ENCODE peak calls at places on chromosomes 12 and 14, in eight cellular contexts. J is A549; G is ovary; C is neural progenitor cell; T is mesendoderm; R is brain microvascular endothelial cell; L is Peyer's patch; D is naive thymus-derived CD4-positive, alpha-beta T cell. X is an unnamed sample.
A peak's percentile ranks its signal among the peaks of the same experiment; 100 is the strongest.

GRCh38 chr12:107319536-107320030 is 226.2 kb upstream of the CRY1 start:
- DNase-seq in T (no peak), R (no peak), J (no peak), G (no peak), D (peak; percentile 50), C (peak; percentile 57), L (no peak), X (no peak)

GRCh38 chr12:1593232-1594044 is 943 bp downstream of the FBXL14 start:
- DNase-seq in L (peak; percentile 67), C (peak; percentile 61), R (no peak), J (peak; percentile 55), G (peak; percentile 65), T (peak; percentile 60), D (peak; percentile 70), X (peak; percentile 75)

GRCh38 chr14:35339761-35340406 is 47.7 kb downstream of the PSMA6 start:
- DNase-seq in D (no peak), J (no peak), L (peak; percentile 36), T (no peak), R (no peak), G (no peak), C (no peak), X (no peak)

GRCh38 chr14:29442720-29443119 is 484.9 kb downstream of the PRKD1 start:
- DNase-seq in R (peak; percentile 7), J (no peak), L (no peak), G (no peak), C (no peak), D (no peak), T (peak; percentile 16), X (no peak)

GRCh38 chr12:14426792-14427191 is 61.3 kb downstream of the ATF7IP start:
- DNase-seq in D (no peak), R (no peak), J (no peak), T (no peak), C (no peak), L (no peak), G (no peak), X (no peak)

GRCh38 chr12:5745251-5745888 is 199.7 kb downstream of the ANO2 start:
- DNase-seq in L (peak; percentile 25), G (no peak), C (peak; percentile 90), D (peak; percentile 54), R (peak; percentile 56), J (peak; percentile 65), T (peak; percentile 80), X (no peak)

GRCh38 chr14:58078068-58078467 is 73.9 kb downstream of the ARMH4 start:
- DNase-seq in L (no peak), T (peak; percentile 51), D (no peak), C (no peak), G (no peak), R (peak; percentile 79), J (no peak), X (no peak)

GRCh38 chr12:52264435-52264825 is 10.0 kb upstream of the KRT86 start:
- DNase-seq in D (no peak), R (no peak), L (no peak), C (no peak), G (no peak), J (no peak), T (no peak), X (no peak)

GRCh38 chr12:121239335-121239678 is 29.4 kb downstream of the P2RX4 start:
- DNase-seq in D (no peak), R (no peak), L (no peak), G (no peak), T (no peak), C (no peak), J (no peak), X (no peak)

GRCh38 chr14:32087173-32087861 is 10.2 kb downstream of the ARHGAP5 start:
- DNase-seq in C (peak; percentile 58), L (no peak), R (peak; percentile 49), J (peak; percentile 78), D (no peak), G (no peak), T (peak; percentile 97), X (no peak)

GRCh38 chr12:87217486-87217885 is 811.7 kb downstream of the C12orf50 start:
- DNase-seq in D (no peak), J (no peak), R (no peak), G (no peak), C (no peak), L (no peak), T (no peak), X (no peak)

GRCh38 chr14:95727084-95727700 is 13.3 kb upstream of the TCL1A start:
- DNase-seq in G (no peak), J (no peak), C (no peak), T (no peak), D (no peak), R (no peak), L (no peak), X (no peak)

GRCh38 chr14:75482366-75482765 is 39.9 kb upstream of the BATF start:
- DNase-seq in T (no peak), G (no peak), L (no peak), R (no peak), D (no peak), J (no peak), C (no peak), X (no peak)

GRCh38 chr12:22276846-22277245 is 57.7 kb downstream of the ST8SIA1 start:
- DNase-seq in D (no peak), C (no peak), T (no peak), J (no peak), G (no peak), R (no peak), L (no peak), X (no peak)

GRCh38 chr12:22276313-22276712 is 58.2 kb downstream of the ST8SIA1 start:
- DNase-seq in G (no peak), J (no peak), T (no peak), C (no peak), R (no peak), D (no peak), L (no peak), X (no peak)

GRCh38 chr12:22272596-22272995 is 61.9 kb downstream of the ST8SIA1 start:
- DNase-seq in C (no peak), D (no peak), T (no peak), G (no peak), R (no peak), J (no peak), L (no peak), X (no peak)

GRCh38 chr12:22271036-22271435 is 63.5 kb downstream of the ST8SIA1 start:
- DNase-seq in J (peak; percentile 21), R (peak; percentile 63), C (no peak), L (no peak), T (no peak), D (no peak), G (no peak), X (no peak)

GRCh38 chr12:22275847-22276246 is 58.7 kb downstream of the ST8SIA1 start:
- DNase-seq in G (peak; percentile 83), D (no peak), L (peak; percentile 40), J (peak; percentile 82), R (peak; percentile 98), T (peak; percentile 92), C (no peak), X (no peak)
- H3K27ac ChIP-seq in G (peak overlapping the region; percentile 17), D (no peak overlapping the region), L (peak overlapping the region; percentile 66), J (peak overlapping the region; percentile 75), R (peak overlapping the region; percentile 73), T (no peak overlapping the region), C (no peak overlapping the region), X (no peak overlapping the region)

GRCh38 chr14:60649815-60650381 is 621 bp upstream of the SIX1 start:
- DNase-seq in T (peak; percentile 57), R (no peak), C (peak; percentile 52), D (no peak), J (peak; percentile 37), G (no peak), L (no peak), X (no peak)
- H3K4me3 ChIP-seq in T (peak overlapping the region; percentile 0), R (peak overlapping the region; percentile 76), C (peak overlapping the region; percentile 43), D (no peak overlapping the region), J (peak overlapping the region; percentile 58), G (peak overlapping the region; percentile 25), L (no peak overlapping the region), X (no peak overlapping the region)

DNA sequence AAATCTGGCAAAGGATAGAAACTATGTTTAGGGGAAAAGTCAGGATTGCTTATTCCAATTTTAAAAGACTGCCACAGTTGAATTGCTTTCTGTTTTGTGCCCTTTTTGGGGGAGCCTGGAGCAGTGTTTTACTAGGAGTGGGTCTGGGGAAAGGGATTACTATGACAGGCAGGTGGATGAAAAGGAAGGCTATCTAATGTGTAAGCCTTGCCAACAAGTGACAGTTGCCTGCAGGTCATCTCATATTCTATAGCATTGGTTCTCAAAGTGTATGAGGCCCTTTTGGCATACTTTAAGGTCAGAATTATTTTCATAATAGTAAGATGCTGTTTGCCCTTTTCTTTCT is 4.1 kb downstream of the EID3 start:
- DNase-seq in C (no peak), T (no peak), J (peak; percentile 57), G (no peak), D (no peak), R (no peak), L (no peak), X (no peak)
- H3K27ac ChIP-seq in C (no peak overlapping the region), T (no peak overlapping the region), J (peak overlapping the region; percentile 73), G (no peak overlapping the region), D (no peak overlapping the region), R (no peak overlapping the region), L (no peak overlapping the region), X (no peak overlapping the region)

GRCh38 chr12:113477842-113478215 is 6.2 kb upstream of the LHX5 start:
- DNase-seq in J (no peak), T (no peak), G (no peak), C (no peak), D (no peak), R (no peak), L (no peak), X (no peak)
- H3K4me3 ChIP-seq in J (no peak overlapping the region), T (no peak overlapping the region), G (no peak overlapping the region), C (peak overlapping the region; percentile 73), D (no peak overlapping the region), R (no peak overlapping the region), L (no peak overlapping the region), X (no peak overlapping the region)

X was measured in CD4-positive, CD25-positive, alpha-beta regulatory T cell.